ENCODE peak calls at places on chromosome 6, in ten cellular contexts. One of them, this sample, is unnamed.
A peak's percentile ranks its signal among the peaks of the same experiment; 100 is the strongest.

GRCh38 chr6:11744753-11745152 is 33.9 kb downstream of the ADTRP start:
- DNase-seq in naive thymus-derived CD4-positive, alpha-beta T cell: no peak
- DNase-seq in activated naive CD8-positive, alpha-beta T cell treated with anti-CD3 and anti-CD28 coated beads, Interleukin-2, amount 50 U/mL, for 24 hours: no peak
- DNase-seq in stromal cell of bone marrow: peak; percentile 96
- DNase-seq in NCI-H774: no peak
- DNase-seq in NCI-H1694 treated with DMSO at 0.1 percent for 48 hours: no peak
- DNase-seq in brain microvascular endothelial cell: peak; percentile 52
- DNase-seq in effector CD4-positive, alpha-beta T cell: no peak
- DNase-seq in NCI-H510A: no peak
- DNase-seq in activated CD4-positive, CD25-positive, alpha-beta regulatory T cell treated with anti-CD3 and anti-CD28 coated beads, Interleukin-2, amount 50 U/mL, for 72 hours: no peak
- DNase-seq in this sample: peak; percentile 65

GRCh38 chr6:52513896-52514295 is 63.0 kb downstream of the TRAM2 start:
- DNase-seq in naive thymus-derived CD4-positive, alpha-beta T cell: no peak
- DNase-seq in effector CD4-positive, alpha-beta T cell: no peak
- DNase-seq in brain microvascular endothelial cell: no peak
- DNase-seq in stromal cell of bone marrow: no peak
- DNase-seq in activated naive CD8-positive, alpha-beta T cell treated with anti-CD3 and anti-CD28 coated beads, Interleukin-2, amount 50 U/mL, for 24 hours: no peak
- DNase-seq in NCI-H510A: no peak
- DNase-seq in NCI-H1694 treated with DMSO at 0.1 percent for 48 hours: no peak
- DNase-seq in NCI-H774: no peak
- DNase-seq in activated CD4-positive, CD25-positive, alpha-beta regulatory T cell treated with anti-CD3 and anti-CD28 coated beads, Interleukin-2, amount 50 U/mL, for 72 hours: no peak
- DNase-seq in this sample: no peak

GRCh38 chr6:168908166-168908565 is 345.5 kb downstream of the THBS2 start:
- DNase-seq in NCI-H1694 treated with DMSO at 0.1 percent for 48 hours: no peak
- DNase-seq in brain microvascular endothelial cell: peak; percentile 78
- DNase-seq in NCI-H510A: no peak
- DNase-seq in effector CD4-positive, alpha-beta T cell: no peak
- DNase-seq in activated CD4-positive, CD25-positive, alpha-beta regulatory T cell treated with anti-CD3 and anti-CD28 coated beads, Interleukin-2, amount 50 U/mL, for 72 hours: no peak
- DNase-seq in activated naive CD8-positive, alpha-beta T cell treated with anti-CD3 and anti-CD28 coated beads, Interleukin-2, amount 50 U/mL, for 24 hours: no peak
- DNase-seq in stromal cell of bone marrow: peak; percentile 90
- DNase-seq in naive thymus-derived CD4-positive, alpha-beta T cell: no peak
- DNase-seq in NCI-H774: no peak
- DNase-seq in this sample: peak; percentile 55

GRCh38 chr6:154868143-154868594 is 126.9 kb upstream of the TIAM2 start:
- DNase-seq in NCI-H774: peak; percentile 55
- DNase-seq in activated CD4-positive, CD25-positive, alpha-beta regulatory T cell treated with anti-CD3 and anti-CD28 coated beads, Interleukin-2, amount 50 U/mL, for 72 hours: no peak
- DNase-seq in activated naive CD8-positive, alpha-beta T cell treated with anti-CD3 and anti-CD28 coated beads, Interleukin-2, amount 50 U/mL, for 24 hours: no peak
- DNase-seq in naive thymus-derived CD4-positive, alpha-beta T cell: no peak
- DNase-seq in NCI-H510A: no peak
- DNase-seq in NCI-H1694 treated with DMSO at 0.1 percent for 48 hours: peak; percentile 75
- DNase-seq in effector CD4-positive, alpha-beta T cell: no peak
- DNase-seq in stromal cell of bone marrow: peak; percentile 59
- DNase-seq in brain microvascular endothelial cell: peak; percentile 48
- DNase-seq in this sample: peak; percentile 42

GRCh38 chr6:87826376-87826775 is 124.3 kb upstream of the AKIRIN2 start:
- DNase-seq in NCI-H1694 treated with DMSO at 0.1 percent for 48 hours: no peak
- DNase-seq in activated CD4-positive, CD25-positive, alpha-beta regulatory T cell treated with anti-CD3 and anti-CD28 coated beads, Interleukin-2, amount 50 U/mL, for 72 hours: no peak
- DNase-seq in NCI-H774: no peak
- DNase-seq in stromal cell of bone marrow: no peak
- DNase-seq in brain microvascular endothelial cell: no peak
- DNase-seq in NCI-H510A: no peak
- DNase-seq in effector CD4-positive, alpha-beta T cell: no peak
- DNase-seq in activated naive CD8-positive, alpha-beta T cell treated with anti-CD3 and anti-CD28 coated beads, Interleukin-2, amount 50 U/mL, for 24 hours: no peak
- DNase-seq in naive thymus-derived CD4-positive, alpha-beta T cell: no peak
- DNase-seq in this sample: no peak

GRCh38 chr6:136593748-136594490 is 43.7 kb upstream of the MAP7 start:
- DNase-seq in naive thymus-derived CD4-positive, alpha-beta T cell: peak; percentile 50
- DNase-seq in stromal cell of bone marrow: peak; percentile 93
- DNase-seq in NCI-H1694 treated with DMSO at 0.1 percent for 48 hours: no peak
- DNase-seq in activated CD4-positive, CD25-positive, alpha-beta regulatory T cell treated with anti-CD3 and anti-CD28 coated beads, Interleukin-2, amount 50 U/mL, for 72 hours: peak; percentile 45
- DNase-seq in NCI-H774: no peak
- DNase-seq in NCI-H510A: no peak
- DNase-seq in brain microvascular endothelial cell: peak; percentile 98
- DNase-seq in effector CD4-positive, alpha-beta T cell: no peak
- DNase-seq in activated naive CD8-positive, alpha-beta T cell treated with anti-CD3 and anti-CD28 coated beads, Interleukin-2, amount 50 U/mL, for 24 hours: peak; percentile 49
- DNase-seq in this sample: peak; percentile 95

GRCh38 chr6:40912158-40912946 is 126.7 kb downstream of the UNC5CL start:
- DNase-seq in activated CD4-positive, CD25-positive, alpha-beta regulatory T cell treated with anti-CD3 and anti-CD28 coated beads, Interleukin-2, amount 50 U/mL, for 72 hours: no peak
- DNase-seq in NCI-H1694 treated with DMSO at 0.1 percent for 48 hours: peak; percentile 83
- DNase-seq in NCI-H774: peak; percentile 83
- DNase-seq in NCI-H510A: peak; percentile 86
- DNase-seq in stromal cell of bone marrow: no peak
- DNase-seq in naive thymus-derived CD4-positive, alpha-beta T cell: peak; percentile 26
- DNase-seq in brain microvascular endothelial cell: no peak
- DNase-seq in activated naive CD8-positive, alpha-beta T cell treated with anti-CD3 and anti-CD28 coated beads, Interleukin-2, amount 50 U/mL, for 24 hours: peak; percentile 18
- DNase-seq in effector CD4-positive, alpha-beta T cell: no peak
- DNase-seq in this sample: no peak

GRCh38 chr6:113596907-113597583 is 260.1 kb upstream of the MARCKS start:
- DNase-seq in NCI-H510A: peak; percentile 9
- DNase-seq in activated CD4-positive, CD25-positive, alpha-beta regulatory T cell treated with anti-CD3 and anti-CD28 coated beads, Interleukin-2, amount 50 U/mL, for 72 hours: no peak
- DNase-seq in effector CD4-positive, alpha-beta T cell: no peak
- DNase-seq in NCI-H774: peak; percentile 83
- DNase-seq in stromal cell of bone marrow: peak; percentile 78
- DNase-seq in brain microvascular endothelial cell: peak; percentile 74
- DNase-seq in activated naive CD8-positive, alpha-beta T cell treated with anti-CD3 and anti-CD28 coated beads, Interleukin-2, amount 50 U/mL, for 24 hours: no peak
- DNase-seq in naive thymus-derived CD4-positive, alpha-beta T cell: no peak
- DNase-seq in NCI-H1694 treated with DMSO at 0.1 percent for 48 hours: peak; percentile 46
- DNase-seq in this sample: peak; percentile 59

GRCh38 chr6:46510656-46511055 is 19.4 kb upstream of the RCAN2 start:
- DNase-seq in NCI-H1694 treated with DMSO at 0.1 percent for 48 hours: no peak
- DNase-seq in NCI-H774: no peak
- DNase-seq in activated naive CD8-positive, alpha-beta T cell treated with anti-CD3 and anti-CD28 coated beads, Interleukin-2, amount 50 U/mL, for 24 hours: no peak
- DNase-seq in NCI-H510A: no peak
- DNase-seq in naive thymus-derived CD4-positive, alpha-beta T cell: no peak
- DNase-seq in effector CD4-positive, alpha-beta T cell: no peak
- DNase-seq in activated CD4-positive, CD25-positive, alpha-beta regulatory T cell treated with anti-CD3 and anti-CD28 coated beads, Interleukin-2, amount 50 U/mL, for 72 hours: no peak
- DNase-seq in stromal cell of bone marrow: peak; percentile 92
- DNase-seq in brain microvascular endothelial cell: peak; percentile 90
- DNase-seq in this sample: peak; percentile 33